ENCODE peak calls at places on chromosomes 13 and 19, in four cellular contexts. D, V, G and X are unnamed samples.
A peak's percentile ranks its signal among the peaks of the same experiment; 100 is the strongest.

GRCh38 chr19:2923510-2923909 is 21.3 kb downstream of the ZNF77 start:
- DNase-seq in D (no peak), V (no peak), G (no peak), X (no peak)

GRCh38 chr13:105587786-105588185 is 947.7 kb downstream of the EFNB2 start:
- DNase-seq in D (no peak), V (peak; percentile 25), G (no peak), X (no peak)

GRCh38 chr13:32535748-32536147 is 2.8 kb downstream of the N4BP2L2 start:
- DNase-seq in D (no peak), V (no peak), G (no peak), X (no peak)

GRCh38 chr13:98606296-98606695 is 29.4 kb upstream of the STK24 start:
- DNase-seq in D (no peak), V (no peak), G (no peak), X (no peak)

GRCh38 chr13:36130542-36131214 is 504 bp downstream of the DCLK1 start:
- DNase-seq in D (no peak), V (no peak), G (no peak), X (no peak)

GRCh38 chr19:4066682-4067395 is at the start of gene ZBTB7A:
- DNase-seq in D (peak; percentile 60), V (peak; percentile 41), G (peak; percentile 63), X (peak; percentile 86)

GRCh38 chr13:110347535-110348308 is 40.6 kb downstream of the COL4A2 start:
- DNase-seq in D (no peak), V (peak; percentile 88), G (no peak), X (no peak)

GRCh38 chr13:99322297-99323103 is 15.3 kb upstream of the GPR183 start:
- DNase-seq in D (no peak), V (no peak), G (no peak), X (peak; percentile 42)

GRCh38 chr19:13881692-13882418 is 4.9 kb downstream of the NANOS3 start:
- DNase-seq in D (no peak), V (no peak), G (no peak), X (no peak)

GRCh38 chr13:37011002-37011401 is 10.4 kb downstream of the EXOSC8 start:
- DNase-seq in D (no peak), V (no peak), G (no peak), X (no peak)

GRCh38 chr19:3268326-3268725 is 43.9 kb downstream of the CELF5 start:
- DNase-seq in D (peak; percentile 26), V (no peak), G (no peak), X (no peak)

GRCh38 chr19:1651061-1651547 is 1.3 kb downstream of the TCF3 start:
- DNase-seq in D (no peak), V (no peak), G (peak; percentile 34), X (peak; percentile 84)